ENCODE peak calls at places on chromosomes 4 and X, in four cellular contexts. B is K562, K is HCT116, U is HepG2. N is an unnamed sample. For H3K36me3, the result is how much of the 10 kb centered on the place peaks cover.

GRCh38 chr4:81715335-81715734 is 243.6 kb upstream of the RASGEF1B start:
- DNase-seq in B (no peak), K (no peak), U (no peak), N (no peak)

GRCh38 chr4:16626945-16627344 is 271.5 kb downstream of the LDB2 start:
- DNase-seq in B (no peak), K (no peak), U (no peak), N (no peak)

GRCh38 chrX:49878834-49879655 is at the start of gene USP27X:
- DNase-seq in B (peak), K (peak), U (peak), N (peak)

GRCh38 chr4:75513529-75514130 is 573 bp downstream of the RCHY1 start:
- DNase-seq in B (no peak), K (no peak), U (no peak), N (no peak)

GRCh38 chr4:74873545-74874295 is 59.2 kb upstream of the PARM1 start:
- DNase-seq in B (no peak), K (no peak), U (no peak), N (no peak)

GRCh38 chr4:84499065-84499982 is at the start of gene NKX6-1:
- DNase-seq in B (peak), K (peak), U (no peak), N (peak)

GRCh38 chrX:154368630-154369452 is 5.6 kb downstream of the FLNA start:
- DNase-seq in B (peak), K (peak), U (peak), N (peak)

GRCh38 chr4:114015444-114015899 is 36.0 kb upstream of the ARSJ start:
- DNase-seq in B (no peak), K (peak), U (no peak), N (peak)

GRCh38 chrX:17939724-17940123 is 78.6 kb upstream of the RAI2 start:
- DNase-seq in B (no peak), K (no peak), U (no peak), N (no peak)

GRCh38 chrX:3290561-3290960 is 55.9 kb downstream of the MXRA5 start:
- DNase-seq in B (no peak), K (no peak), U (no peak), N (no peak)

GRCh38 chrX:45751156-45751555 is 550.5 kb upstream of the DIPK2B start:
- DNase-seq in B (no peak), K (no peak), U (no peak), N (no peak)

GRCh38 chrX:68534696-68535095 is 35.8 kb downstream of the YIPF6 start:
- DNase-seq in B (no peak), K (no peak), U (no peak), N (no peak)

GRCh38 chr4:30866444-30866843 is 146.3 kb downstream of the PCDH7 start:
- DNase-seq in B (no peak), K (no peak), U (no peak), N (no peak)

GRCh38 chr4:161799687-161800086 is 364.1 kb downstream of the FSTL5 start:
- DNase-seq in B (no peak), K (no peak), U (peak), N (no peak)

GRCh38 chr4:113410686-113411085 is 350.9 kb downstream of the CAMK2D start:
- DNase-seq in B (no peak), K (no peak), U (no peak), N (no peak)

GRCh38 chr4:110195561-110196205 is 2.7 kb downstream of the ELOVL6 start:
- DNase-seq in B (no peak), K (no peak), U (no peak), N (no peak)

GRCh38 chrX:39576081-39576701 is 521.6 kb downstream of the BCOR start:
- DNase-seq in B (no peak), K (no peak), U (no peak), N (no peak)

GRCh38 chr4:151294833-151295496 is 18.0 kb downstream of the PRSS48 start:
- DNase-seq in B (no peak), K (no peak), U (no peak), N (no peak)

GRCh38 chrX:72305286-72306084 is at the start of gene CITED1:
- DNase-seq in B (peak), K (no peak), U (no peak), N (no peak)

GRCh38 chr4:85717366-85717765 is 242.4 kb downstream of the ARHGAP24 start:
- DNase-seq in B (no peak), K (no peak), U (no peak), N (no peak)

GRCh38 chrX:21638311-21638710 is 19.8 kb downstream of the KLHL34 start:
- DNase-seq in B (no peak), K (no peak), U (no peak), N (no peak)

DNA sequence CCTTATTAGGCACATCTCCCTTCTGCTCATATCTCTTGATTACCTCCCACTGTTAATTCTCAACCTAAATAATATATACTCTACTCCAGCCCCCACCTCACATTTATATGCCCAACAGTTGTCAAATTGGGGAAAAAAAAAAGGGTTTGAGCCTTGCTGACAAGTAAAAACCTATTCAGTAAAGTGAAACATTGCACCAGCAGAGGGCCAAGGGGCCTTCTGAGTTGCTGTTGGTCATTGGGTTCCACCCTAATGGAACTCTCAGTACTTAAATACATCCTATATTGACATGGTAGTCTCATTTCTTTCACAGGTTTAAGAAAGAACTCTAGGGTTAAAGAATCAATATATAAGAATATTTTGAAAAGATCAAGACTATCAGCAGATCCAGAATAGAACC is 362.2 kb downstream of the SMARCA1 start:
- DNase-seq in B (no peak), K (no peak), U (peak), N (no peak)
- H3K27ac ChIP-seq in B (no peak), K (no peak), U (no peak), N (no peak)

GRCh38 chr4:148477276-148477675 is 35.1 kb upstream of the NR3C2 start:
- DNase-seq in B (no peak), K (no peak), U (no peak), N (no peak)
- H3K36me3 ChIP-seq in B (under half), K (under half), U (under half), N (under half)

DNA sequence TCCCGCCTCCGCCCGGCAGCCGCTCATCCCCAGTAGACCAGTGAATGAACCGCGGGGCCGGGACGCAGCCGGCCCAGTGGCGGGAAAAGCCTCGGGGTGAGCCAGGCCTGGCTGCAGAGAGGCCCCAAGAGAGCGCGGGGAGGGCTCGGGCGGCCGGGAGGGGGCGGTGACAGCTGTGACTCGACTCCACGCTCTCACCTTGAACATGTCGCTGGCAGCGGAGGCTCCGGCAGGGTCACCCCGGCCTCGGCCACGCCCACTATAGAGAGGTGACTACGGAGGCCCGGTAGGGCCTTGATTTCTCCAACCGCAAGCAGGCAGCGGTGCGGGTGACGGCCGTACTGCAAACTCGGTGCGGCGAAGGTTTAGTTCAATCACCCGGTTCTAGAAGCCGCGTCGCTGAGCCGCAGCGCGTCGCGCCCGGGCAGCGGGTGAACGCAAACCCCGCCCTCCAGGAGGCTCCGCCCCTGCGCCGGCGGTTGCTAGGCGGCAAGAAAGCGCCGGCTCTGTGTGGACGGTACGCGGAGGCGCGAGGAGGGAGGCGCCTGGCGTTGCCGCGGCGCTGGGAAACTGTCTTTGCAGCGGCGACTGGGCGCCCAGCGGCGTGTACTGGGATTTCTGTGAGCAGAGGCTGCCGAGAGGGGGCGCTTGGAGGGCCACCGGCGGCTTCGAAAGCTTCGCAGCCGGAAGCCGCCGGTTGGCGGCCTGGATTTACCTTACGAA is at the start of the genes APOO and CXorf58:
- DNase-seq in B (peak), K (peak), U (peak), N (no peak)
- TF ChIP-seq TCF7L2 in B (no peak), K (no peak), U (no peak), N (peak)

DNA sequence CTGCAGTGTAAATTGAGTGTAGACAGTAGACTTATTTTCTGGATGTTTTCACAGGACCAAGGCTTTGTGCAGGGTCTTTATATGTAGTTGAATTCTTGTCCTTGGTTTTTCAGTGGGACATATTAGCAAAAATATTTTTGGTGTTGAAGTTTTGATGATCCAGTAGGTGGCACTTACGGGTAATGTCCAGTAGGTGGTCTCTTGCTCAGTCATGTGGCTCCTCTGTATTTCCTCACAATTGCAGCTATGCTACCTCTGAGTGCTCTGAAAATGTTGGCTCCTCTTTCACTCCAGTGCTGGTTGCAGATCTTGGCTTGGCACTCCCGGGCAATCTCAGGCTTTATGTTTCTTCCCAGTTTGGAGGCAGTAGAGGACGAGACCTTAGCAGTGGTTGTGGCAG is 419.8 kb upstream of the AMOT start:
- DNase-seq in B (no peak), K (peak), U (peak), N (no peak)
- H3K27ac ChIP-seq in B (no peak), K (no peak), U (no peak), N (no peak)

DNA sequence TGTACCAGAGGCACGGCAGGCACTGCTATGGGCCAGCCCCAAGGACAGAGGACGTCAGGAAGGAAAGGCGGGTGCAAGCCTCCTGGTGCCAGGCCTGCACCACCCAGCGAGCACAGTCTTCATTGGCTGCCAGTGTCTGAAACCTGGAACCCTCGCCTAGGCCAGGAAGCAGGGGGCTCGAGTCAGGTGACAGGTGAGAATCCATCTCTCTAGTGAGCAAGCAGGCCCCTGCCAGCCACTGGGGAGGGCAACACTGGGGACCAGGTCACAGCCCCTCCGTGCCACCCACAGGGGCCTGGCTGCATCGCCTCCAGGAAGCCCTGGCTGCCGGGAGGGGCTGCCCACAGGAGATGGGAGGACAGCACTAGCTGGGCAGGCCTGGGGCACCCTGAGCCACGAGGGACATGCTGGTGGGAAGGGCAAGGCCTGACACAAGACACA is 6.9 kb upstream of the HAUS3 start:
- DNase-seq in B (no peak), K (no peak), U (no peak), N (no peak)
- H3K36me3 ChIP-seq in B (under half), K (under half), U (under half), N (under half)

GRCh38 chr4:70667710-70668535 is 1.6 kb upstream of the JCHAIN start:
- DNase-seq in B (no peak), K (no peak), U (no peak), N (no peak)
- TF ChIP-seq TCF7L2 in B (no peak), K (no peak), U (no peak), N (no peak)